ENCODE peak calls at places on chromosomes 1 and 21, in five cellular contexts. One of them, this sample, is unnamed.

GRCh38 chr21:46549650-46550049 is 55.2 kb downstream of the S100B start:
- DNase-seq in HepG2: no peak
- DNase-seq in GM12878: no peak
- DNase-seq in K562: no peak
- DNase-seq in H1: no peak
- DNase-seq in this sample: no peak

GRCh38 chr1:89974211-89974610 is 20.7 kb upstream of the ZNF326 start:
- DNase-seq in K562: no peak
- DNase-seq in H1: no peak
- DNase-seq in HepG2: no peak
- DNase-seq in GM12878: no peak
- DNase-seq in this sample: no peak

GRCh38 chr21:31771685-31772084 is 39.8 kb upstream of the SCAF4 start:
- DNase-seq in HepG2: no peak
- DNase-seq in GM12878: no peak
- DNase-seq in H1: no peak
- DNase-seq in K562: no peak
- DNase-seq in this sample: no peak

GRCh38 chr21:20404915-20405314 is 593.3 kb upstream of the NCAM2 start:
- DNase-seq in HepG2: no peak
- DNase-seq in K562: peak
- DNase-seq in GM12878: no peak
- DNase-seq in H1: no peak
- DNase-seq in this sample: no peak

GRCh38 chr1:201693887-201694614 is 134.9 kb upstream of the IPO9 start:
- DNase-seq in HepG2: no peak
- DNase-seq in K562: no peak
- DNase-seq in H1: no peak
- DNase-seq in GM12878: no peak
- DNase-seq in this sample: no peak

GRCh38 chr1:236002572-236002971 is 62.3 kb downstream of the NID1 start:
- DNase-seq in H1: no peak
- DNase-seq in K562: no peak
- DNase-seq in HepG2: no peak
- DNase-seq in GM12878: no peak
- DNase-seq in this sample: no peak

GRCh38 chr1:51898090-51898734 is 19.7 kb upstream of the NRDC start:
- DNase-seq in K562: no peak
- DNase-seq in HepG2: no peak
- DNase-seq in GM12878: no peak
- DNase-seq in H1: no peak
- DNase-seq in this sample: no peak

GRCh38 chr1:119779869-119780356 is 11.2 kb upstream of the HMGCS2 start:
- DNase-seq in H1: no peak
- DNase-seq in GM12878: no peak
- DNase-seq in HepG2: no peak
- DNase-seq in K562: no peak
- DNase-seq in this sample: no peak

GRCh38 chr1:68470388-68470970 is 20.7 kb upstream of the RPE65 start:
- DNase-seq in GM12878: no peak
- DNase-seq in H1: no peak
- DNase-seq in HepG2: peak
- DNase-seq in K562: no peak
- DNase-seq in this sample: no peak

GRCh38 chr1:39657402-39657801 is 14.5 kb downstream of the NT5C1A start:
- DNase-seq in GM12878: no peak
- DNase-seq in K562: no peak
- DNase-seq in H1: no peak
- DNase-seq in HepG2: no peak
- DNase-seq in this sample: no peak

GRCh38 chr1:161273402-161273801 is 14.9 kb downstream of the PCP4L1 start:
- DNase-seq in HepG2: no peak
- DNase-seq in H1: no peak
- DNase-seq in K562: no peak
- DNase-seq in GM12878: no peak
- DNase-seq in this sample: no peak

GRCh38 chr1:224851210-224851849 is 78.1 kb upstream of the DNAH14 start:
- DNase-seq in K562: peak
- DNase-seq in H1: no peak
- DNase-seq in GM12878: peak
- DNase-seq in HepG2: peak
- DNase-seq in this sample: peak

GRCh38 chr1:27669876-27670275 is 2.1 kb downstream of the IFI6 start:
- DNase-seq in K562: no peak
- DNase-seq in H1: no peak
- DNase-seq in GM12878: no peak
- DNase-seq in HepG2: no peak
- DNase-seq in this sample: no peak

DNA sequence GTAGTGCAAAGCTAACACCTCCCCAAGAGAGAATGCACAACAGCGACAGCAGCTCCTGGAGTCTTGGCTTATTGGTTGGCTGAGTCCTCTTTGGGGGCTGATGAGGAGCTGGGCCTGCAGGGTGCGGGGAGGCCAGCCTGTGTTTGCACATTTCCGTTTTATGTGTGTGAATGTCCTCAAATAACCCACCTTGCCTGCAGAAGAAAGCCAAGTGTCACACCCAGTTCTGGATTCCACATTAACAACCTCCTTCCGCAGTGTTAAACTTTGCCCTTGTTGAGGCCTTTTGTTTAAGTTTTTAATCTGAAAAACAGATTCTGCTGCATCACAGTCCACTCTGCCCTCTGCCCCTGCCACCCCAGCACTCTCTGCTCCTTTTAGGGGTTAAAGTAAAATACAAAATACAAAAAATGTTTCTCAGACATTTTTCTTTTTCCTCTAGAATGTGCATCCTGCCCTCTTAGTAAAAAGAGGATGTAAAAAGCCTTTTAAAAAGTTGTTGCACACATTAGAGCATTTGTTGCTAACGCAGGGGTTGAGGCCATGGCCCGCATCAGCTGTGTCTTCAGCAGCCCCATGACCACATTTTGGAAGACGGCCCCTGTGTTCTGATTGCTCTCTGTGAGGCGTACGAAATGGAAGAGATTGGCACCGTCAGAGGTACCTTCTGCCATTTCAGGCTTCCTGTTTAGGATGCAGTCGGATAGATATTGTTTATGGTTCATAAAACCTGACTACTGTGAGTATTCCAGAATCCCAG is 274.3 kb downstream of the TM2D1 start:
- DNase-seq in HepG2: peak
- DNase-seq in H1: no peak
- DNase-seq in K562: no peak
- DNase-seq in GM12878: no peak
- DNase-seq in this sample: no peak
- TF ChIP-seq SP1 in HepG2: no peak
- TF ChIP-seq SP1 in H1: no peak
- TF ChIP-seq SP1 in K562: no peak
- TF ChIP-seq SP1 in GM12878: no peak
- TF ChIP-seq SP1 in this sample: no peak

DNA sequence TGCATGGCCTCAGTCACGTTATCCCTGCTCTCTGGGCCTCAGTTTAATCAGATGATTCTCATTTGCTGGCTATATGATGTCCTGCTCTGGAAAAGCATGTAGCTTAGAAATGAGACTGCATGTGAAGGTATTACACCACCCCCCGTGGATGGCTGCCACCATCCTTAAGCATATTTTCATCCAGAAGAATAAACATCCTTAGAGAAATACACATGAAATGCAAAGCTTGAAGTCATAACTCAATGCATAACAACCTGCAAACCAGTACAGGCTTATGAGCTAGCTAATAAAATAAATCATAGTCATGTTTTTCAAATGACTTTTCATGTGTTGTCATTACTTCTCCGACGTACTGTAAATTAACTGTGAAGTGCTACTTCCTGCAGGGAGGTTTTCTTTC is 37.6 kb downstream of the SETD4 start:
- DNase-seq in HepG2: no peak
- DNase-seq in GM12878: no peak
- DNase-seq in H1: no peak
- DNase-seq in K562: no peak
- DNase-seq in this sample: no peak
- TF ChIP-seq RAD21 in HepG2: no peak
- TF ChIP-seq RAD21 in GM12878: no peak
- TF ChIP-seq RAD21 in H1: no peak
- TF ChIP-seq RAD21 in K562: no peak
- TF ChIP-seq RAD21 in this sample: no peak

GRCh38 chr1:104855550-104855949 is 1105.9 kb downstream of the AMY1C start:
- DNase-seq in H1: no peak
- DNase-seq in GM12878: no peak
- DNase-seq in K562: no peak
- DNase-seq in HepG2: no peak
- DNase-seq in this sample: no peak

GRCh38 chr1:104852151-104852550 is 1102.5 kb downstream of the AMY1C start:
- DNase-seq in K562: no peak
- DNase-seq in H1: no peak
- DNase-seq in HepG2: no peak
- DNase-seq in GM12878: no peak
- DNase-seq in this sample: no peak

GRCh38 chr1:104853276-104853675 is 1103.6 kb downstream of the AMY1C start:
- DNase-seq in GM12878: no peak
- DNase-seq in HepG2: no peak
- DNase-seq in H1: no peak
- DNase-seq in K562: no peak
- DNase-seq in this sample: no peak

GRCh38 chr1:104856091-104856490 is 1106.4 kb downstream of the AMY1C start:
- DNase-seq in GM12878: no peak
- DNase-seq in HepG2: no peak
- DNase-seq in H1: no peak
- DNase-seq in K562: no peak
- DNase-seq in this sample: no peak

GRCh38 chr1:104856518-104856917 is 1106.8 kb downstream of the AMY1C start:
- DNase-seq in K562: no peak
- DNase-seq in GM12878: no peak
- DNase-seq in HepG2: no peak
- DNase-seq in H1: no peak
- DNase-seq in this sample: no peak
- TF ChIP-seq POLR2A in K562: no peak
- TF ChIP-seq POLR2A in GM12878: no peak
- TF ChIP-seq POLR2A in HepG2: no peak
- TF ChIP-seq POLR2A in H1: no peak
- TF ChIP-seq POLR2A in this sample: no peak

DNA sequence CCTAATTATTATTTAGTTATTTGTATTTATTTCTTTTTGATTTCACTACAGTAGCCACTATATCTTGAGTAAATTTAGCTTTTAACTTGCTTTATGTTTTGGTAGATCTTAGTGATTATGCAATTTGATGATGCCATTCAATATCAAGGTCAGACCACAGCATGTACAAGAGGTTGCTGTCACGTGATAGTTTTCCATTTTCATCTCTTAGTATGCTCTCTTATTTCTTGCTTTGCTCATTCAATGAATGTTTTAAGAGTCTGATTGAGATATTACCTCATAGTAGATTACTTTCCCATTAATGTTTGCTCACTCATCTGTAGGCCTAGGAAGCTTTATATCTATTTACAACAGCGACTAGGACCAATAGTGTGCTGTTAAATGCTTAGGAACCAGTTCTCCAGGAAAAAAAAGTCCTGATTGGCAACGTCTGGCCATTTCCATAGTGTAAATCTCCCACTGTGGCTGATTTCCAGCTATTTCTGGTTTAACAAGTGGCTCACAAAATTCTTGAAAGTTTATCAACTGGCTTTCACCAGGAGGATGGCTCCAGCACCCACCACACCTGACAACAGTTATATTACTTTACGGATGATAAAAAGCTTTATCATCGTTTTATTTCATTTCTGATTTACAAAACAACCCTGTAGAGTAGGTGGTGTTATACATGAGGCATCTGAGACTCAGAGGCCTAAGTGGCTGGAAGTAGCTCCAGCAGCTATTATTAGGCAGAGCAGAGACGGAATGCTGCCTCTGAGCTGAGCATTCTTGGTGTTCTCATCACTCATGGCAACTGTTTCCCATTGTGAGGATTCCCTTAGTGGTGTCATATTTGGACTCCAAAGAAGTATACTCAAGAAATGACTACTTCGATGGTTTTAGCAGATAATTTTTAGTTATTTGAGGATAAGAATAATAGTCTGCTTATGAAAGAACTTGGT is 235.2 kb downstream of the DISC1 start:
- DNase-seq in H1: no peak
- DNase-seq in K562: no peak
- DNase-seq in GM12878: no peak
- DNase-seq in HepG2: no peak
- DNase-seq in this sample: no peak
- TF ChIP-seq SP1 in H1: no peak
- TF ChIP-seq SP1 in K562: no peak
- TF ChIP-seq SP1 in GM12878: no peak
- TF ChIP-seq SP1 in HepG2: no peak
- TF ChIP-seq SP1 in this sample: no peak

GRCh38 chr1:62181531-62181930 is 13.1 kb upstream of the L1TD1 start:
- DNase-seq in GM12878: no peak
- DNase-seq in K562: no peak
- DNase-seq in H1: no peak
- DNase-seq in HepG2: no peak
- DNase-seq in this sample: no peak
- TF ChIP-seq RAD21 in GM12878: no peak
- TF ChIP-seq RAD21 in K562: no peak
- TF ChIP-seq RAD21 in H1: no peak
- TF ChIP-seq RAD21 in HepG2: no peak
- TF ChIP-seq RAD21 in this sample: no peak

This sample was measured in HCT116.